ENCODE peak calls at places on chromosomes 7 and 10, in seven cellular contexts. W, S, K, R, G, H and D are unnamed samples.

GRCh38 chr7:138542183-138542582 is 82.1 kb downstream of the TRIM24 start:
- DNase-seq in G (no peak), R (no peak), H (no peak), K (no peak), S (no peak), W (no peak), D (no peak)

GRCh38 chr7:135283959-135284638 is 50.5 kb downstream of the STRA8 start:
- DNase-seq in S (no peak), W (no peak), K (no peak), R (no peak), H (no peak), G (no peak), D (no peak)

GRCh38 chr7:154862153-154862791 is 140.7 kb downstream of the PAXIP1 start:
- DNase-seq in G (no peak), S (no peak), K (no peak), R (no peak), W (no peak), H (no peak), D (no peak)

GRCh38 chr7:135197906-135198655 is 13.2 kb downstream of the WDR91 start:
- DNase-seq in H (no peak), S (no peak), K (no peak), W (no peak), G (no peak), R (no peak), D (no peak)

GRCh38 chr10:114276066-114276465 is 37.0 kb downstream of the VWA2 start:
- DNase-seq in G (peak), R (no peak), S (no peak), K (no peak), H (peak), W (no peak), D (no peak)

GRCh38 chr10:126528320-126528835 is 140.1 kb upstream of the ADAM12 start:
- DNase-seq in R (no peak), H (no peak), K (no peak), S (no peak), W (no peak), G (no peak), D (no peak)

GRCh38 chr7:76377186-76377918 is 18.6 kb upstream of the YWHAG start:
- DNase-seq in K (no peak), S (no peak), W (no peak), R (peak), G (no peak), H (no peak), D (no peak)

GRCh38 chr7:157466473-157467261 is 129.9 kb downstream of the DNAJB6 start:
- DNase-seq in W (no peak), R (peak), K (no peak), G (peak), H (no peak), S (no peak), D (no peak)

GRCh38 chr10:123741146-123741545 is 75.0 kb downstream of the GPR26 start:
- DNase-seq in G (no peak), W (no peak), H (no peak), R (no peak), S (no peak), K (no peak), D (no peak)

GRCh38 chr10:80465839-80466590 is 11.9 kb downstream of the TSPAN14 start:
- DNase-seq in G (no peak), S (no peak), W (no peak), H (no peak), K (peak), R (no peak), D (no peak)

GRCh38 chr10:120455004-120455403 is 2.0 kb upstream of the PLPP4 start:
- DNase-seq in S (no peak), R (no peak), G (no peak), K (no peak), H (no peak), W (no peak), D (no peak)

GRCh38 chr10:97163646-97164535 is 21.9 kb downstream of the SLIT1 start:
- DNase-seq in W (no peak), H (peak), G (peak), R (no peak), S (no peak), K (no peak), D (no peak)

GRCh38 chr10:21145751-21146445 is 248.8 kb upstream of the NEBL start:
- DNase-seq in W (no peak), R (no peak), K (no peak), S (no peak), G (no peak), H (no peak), D (peak)

GRCh38 chr7:116561697-116562483 is 37.1 kb downstream of the CAV1 start:
- DNase-seq in R (no peak), G (no peak), H (no peak), K (no peak), W (no peak), S (no peak), D (no peak)

GRCh38 chr7:28180364-28181147 is at the start of gene JAZF1:
- DNase-seq in K (peak), S (peak), R (peak), H (peak), G (peak), W (peak), D (peak)

GRCh38 chr10:34124522-34125035 is 690.5 kb downstream of the PARD3 start:
- DNase-seq in H (no peak), W (no peak), G (no peak), S (no peak), K (no peak), R (no peak), D (no peak)

GRCh38 chr7:155584261-155584660 is 37.9 kb upstream of the CNPY1 start:
- DNase-seq in G (peak), H (peak), S (no peak), R (no peak), K (no peak), W (no peak), D (no peak)

GRCh38 chr7:26201261-26202018 is at the start of gene CBX3:
- DNase-seq in G (peak), K (peak), R (peak), H (peak), S (peak), W (peak), D (peak)

GRCh38 chr10:132306951-132307751 is 599 bp downstream of the STK32C start:
- DNase-seq in G (peak), H (peak), S (peak), R (peak), W (no peak), K (peak), D (no peak)

GRCh38 chr10:21536874-21537273 is 2.8 kb downstream of the MLLT10 start:
- DNase-seq in R (no peak), W (no peak), K (no peak), H (no peak), G (no peak), S (no peak), D (no peak)

GRCh38 chr10:113019096-113019495 is 69.0 kb downstream of the TCF7L2 start:
- DNase-seq in W (no peak), S (no peak), H (no peak), R (no peak), G (no peak), K (no peak), D (no peak)

GRCh38 chr7:117001283-117001682 is 48.0 kb downstream of the ST7 start:
- DNase-seq in R (no peak), S (no peak), H (no peak), G (no peak), K (no peak), W (no peak), D (no peak)

GRCh38 chr7:116236020-116236630 is 25.8 kb downstream of the TES start:
- DNase-seq in K (peak), H (no peak), W (peak), G (no peak), R (no peak), S (no peak), D (no peak)

GRCh38 chr7:8261711-8262695 is at the start of gene ICA1:
- DNase-seq in H (peak), R (peak), W (peak), G (peak), K (no peak), S (peak), D (peak)

GRCh38 chr7:14596421-14596820 is 306.1 kb downstream of the DGKB start:
- DNase-seq in S (no peak), R (no peak), H (no peak), G (no peak), K (no peak), W (no peak), D (no peak)

GRCh38 chr10:34824870-34825269 is 9.8 kb upstream of the PARD3 start:
- DNase-seq in W (no peak), G (no peak), K (no peak), H (no peak), R (no peak), S (no peak), D (no peak)

GRCh38 chr10:133438711-133439273 is 14.4 kb upstream of the SPRN start:
- DNase-seq in S (no peak), H (no peak), K (no peak), W (no peak), G (no peak), R (no peak), D (no peak)

GRCh38 chr7:69467826-69468225 is 130.4 kb upstream of the AUTS2 start:
- DNase-seq in G (no peak), S (no peak), H (no peak), R (no peak), W (no peak), K (no peak), D (no peak)

GRCh38 chr7:28841766-28842165 is 116.4 kb downstream of the TRIL start:
- DNase-seq in G (no peak), K (no peak), S (no peak), R (no peak), W (no peak), H (no peak), D (no peak)

GRCh38 chr10:80460399-80461207 is 6.5 kb downstream of the TSPAN14 start:
- DNase-seq in R (peak), H (peak), S (peak), K (no peak), W (peak), G (peak), D (peak)

GRCh38 chr7:101035941-101036340 is 16.1 kb downstream of the MUC17 start:
- DNase-seq in G (no peak), K (no peak), W (no peak), S (no peak), R (no peak), H (no peak), D (no peak)

GRCh38 chr10:132835848-132836233 is 49.9 kb upstream of the NKX6-2 start:
- DNase-seq in S (no peak), R (no peak), K (no peak), H (no peak), W (no peak), G (no peak), D (no peak)

GRCh38 chr10:103572597-103573321 is 79.3 kb downstream of the NEURL1 start:
- DNase-seq in W (peak), H (no peak), G (no peak), R (no peak), K (no peak), S (no peak), D (no peak)

DNA sequence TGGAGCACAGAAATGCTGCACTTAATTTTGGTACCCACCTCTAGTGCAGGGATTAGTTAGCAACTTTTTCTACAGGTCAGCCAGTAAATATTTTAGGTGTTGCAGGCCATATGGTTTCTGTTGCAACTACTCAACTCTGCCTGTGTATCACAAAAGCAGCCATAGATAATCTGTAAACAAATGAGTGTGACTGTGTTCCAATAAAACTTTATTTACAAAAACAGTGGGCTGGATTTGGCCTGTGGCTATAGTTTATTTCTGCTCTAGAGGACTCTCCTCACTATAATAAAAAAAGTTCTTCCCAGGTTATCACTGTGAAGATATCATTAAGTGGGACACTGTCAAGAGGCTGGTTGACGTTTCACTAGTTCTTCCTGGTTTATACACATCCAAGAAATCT is 65.8 kb downstream of the DNAJC12 start:
- DNase-seq in K (no peak), W (no peak), R (no peak), S (no peak), H (no peak), G (no peak), D (no peak)
- H3K27ac ChIP-seq in K (no peak), W (no peak), R (no peak), S (no peak), H (no peak), G (no peak), D (no peak)

GRCh38 chr10:92834331-92834730 is 14.0 kb upstream of the EXOC6 start:
- DNase-seq in W (no peak), G (no peak), R (no peak), S (no peak), H (no peak), K (no peak), D (no peak)
- H3K27ac ChIP-seq in W (no peak), G (no peak), R (no peak), S (no peak), H (no peak), K (no peak), D (no peak)

DNA sequence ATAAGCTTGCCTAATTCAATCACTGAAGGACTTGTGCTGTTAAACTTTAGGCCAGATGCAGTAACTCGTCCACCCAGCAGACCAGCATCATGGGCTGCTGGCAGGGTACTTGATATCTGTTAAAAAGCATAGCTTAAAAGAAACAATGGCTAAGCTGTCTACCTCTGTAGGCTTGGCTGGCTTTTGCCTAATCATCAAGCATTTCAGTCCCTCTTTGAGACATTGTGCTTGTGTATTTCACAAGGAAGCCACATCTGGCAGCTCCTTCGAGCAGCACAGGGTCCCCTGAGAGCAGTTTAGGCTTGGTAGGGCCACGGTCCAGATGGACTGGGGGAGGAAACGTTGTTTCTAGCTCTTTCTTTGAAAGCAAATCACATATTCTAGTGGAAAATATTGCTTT is 281.0 kb upstream of the KIAA1217 start:
- DNase-seq in R (no peak), S (no peak), K (no peak), W (no peak), G (no peak), H (no peak), D (no peak)
- H3K27ac ChIP-seq in R (no peak), S (no peak), K (no peak), W (no peak), G (no peak), H (no peak), D (no peak)

GRCh38 chr7:55411844-55412243 is 46.7 kb downstream of the LANCL2 start:
- DNase-seq in G (no peak), H (no peak), S (no peak), R (no peak), W (no peak), K (no peak), D (no peak)

GRCh38 chr7:55405856-55406541 is 40.9 kb downstream of the LANCL2 start:
- DNase-seq in R (no peak), S (no peak), W (no peak), K (no peak), G (no peak), H (no peak), D (no peak)

GRCh38 chr7:55410641-55411239 is 45.6 kb downstream of the LANCL2 start:
- DNase-seq in R (no peak), S (no peak), G (no peak), H (no peak), K (no peak), W (no peak), D (no peak)

GRCh38 chr7:55413442-55413841 is 48.3 kb downstream of the LANCL2 start:
- DNase-seq in W (no peak), S (no peak), R (no peak), H (no peak), G (no peak), K (no peak), D (no peak)

GRCh38 chr7:55409474-55410225 is 44.5 kb downstream of the LANCL2 start:
- DNase-seq in H (no peak), K (no peak), W (no peak), G (no peak), R (no peak), S (no peak), D (no peak)
- H3K27ac ChIP-seq in H (no peak), K (no peak), W (no peak), G (no peak), R (no peak), S (no peak), D (no peak)

GRCh38 chr10:6047847-6048246 is 14.3 kb downstream of the IL2RA start:
- DNase-seq in R (no peak), S (no peak), H (no peak), K (no peak), G (no peak), W (no peak), D (no peak)
- H3K27ac ChIP-seq in R (no peak), S (no peak), H (no peak), K (no peak), G (no peak), W (no peak), D (no peak)

DNA sequence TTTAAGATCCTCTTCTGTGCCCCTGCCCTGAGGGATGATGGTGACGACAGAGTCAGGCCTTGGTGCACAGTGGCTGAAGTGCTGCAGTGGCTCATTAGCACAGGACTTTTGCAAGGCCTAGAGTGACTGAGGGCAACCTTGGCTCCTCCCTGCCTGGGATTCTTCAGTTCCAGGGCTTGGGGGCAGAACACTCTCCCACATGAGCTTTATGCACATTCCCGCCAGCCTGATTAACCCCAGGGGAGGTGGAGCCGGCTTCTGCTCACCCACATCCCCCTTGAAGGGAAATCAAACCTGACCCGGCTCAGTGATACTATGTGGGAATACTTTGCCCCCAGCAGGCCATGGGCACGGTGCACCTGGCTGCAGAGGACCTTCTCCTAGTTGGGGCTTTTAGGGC is 253.4 kb downstream of the GALNT17 start:
- DNase-seq in W (no peak), R (no peak), K (no peak), H (no peak), S (no peak), G (no peak), D (no peak)
- H3K27ac ChIP-seq in W (no peak), R (no peak), K (no peak), H (no peak), S (no peak), G (no peak), D (no peak)

GRCh38 chr7:16697507-16698199 is 51.7 kb downstream of the BZW2 start:
- DNase-seq in K (no peak), G (no peak), S (no peak), W (no peak), H (no peak), R (no peak), D (no peak)
- H3K27ac ChIP-seq in K (no peak), G (no peak), S (peak), W (no peak), H (no peak), R (no peak), D (no peak)